ENCODE peak calls at places on chromosome 11, in nine cellular contexts. H is GDM1; G is body of pancreas; J is ELR; Y is A549; I is GF-D8; O is Peyer's patch; U is A172; A is activated CD4-positive, alpha-beta T cell treated with anti-CD3 and anti-CD28 coated beads for 4 hours. R is an unnamed sample.
A peak's percentile ranks its signal among the peaks of the same experiment; 100 is the strongest.

GRCh38 chr11:113885897-113886296 is 10.5 kb upstream of the USP28 start:
- DNase-seq in O (no peak), Y (no peak), U (no peak), I (no peak), H (no peak), J (no peak), A (no peak), G (no peak), R (no peak)

GRCh38 chr11:108199446-108200321 is 22.8 kb downstream of the NPAT start:
- DNase-seq in J (peak; percentile 32), U (no peak), A (peak; percentile 67), Y (no peak), I (peak; percentile 80), G (no peak), H (no peak), O (no peak), R (peak; percentile 26)

GRCh38 chr11:117179048-117179999 is 781 bp downstream of the SIDT2 start:
- DNase-seq in J (peak; percentile 37), U (no peak), A (peak; percentile 16), H (no peak), I (peak; percentile 73), O (peak; percentile 78), G (peak; percentile 58), Y (no peak), R (peak; percentile 11)

GRCh38 chr11:126748097-126748756 is 252.3 kb downstream of the KIRREL3 start:
- DNase-seq in J (no peak), A (no peak), G (peak; percentile 19), U (no peak), Y (no peak), H (no peak), O (no peak), I (no peak), R (no peak)

GRCh38 chr11:64675417-64676252 is 47.4 kb downstream of the NRXN2 start:
- DNase-seq in A (no peak), O (no peak), I (no peak), H (peak; percentile 66), Y (peak; percentile 61), J (peak; percentile 65), G (peak; percentile 50), U (peak; percentile 76), R (peak; percentile 25)

GRCh38 chr11:101401245-101401644 is 182.6 kb downstream of the TRPC6 start:
- DNase-seq in G (no peak), H (no peak), A (no peak), O (no peak), J (peak; percentile 39), U (peak; percentile 10), Y (no peak), I (no peak), R (peak; percentile 3)

GRCh38 chr11:73262851-73263495 is 9.2 kb upstream of the P2RY6 start:
- DNase-seq in Y (peak; percentile 48), J (peak; percentile 42), A (no peak), O (no peak), H (no peak), U (peak; percentile 22), I (no peak), G (no peak), R (no peak)

GRCh38 chr11:31987118-31988005 is 103.5 kb upstream of the RCN1 start:
- DNase-seq in U (no peak), O (no peak), I (no peak), J (no peak), G (no peak), H (no peak), Y (no peak), A (no peak), R (no peak)

GRCh38 chr11:32602657-32603410 is 19.2 kb downstream of the EIF3M start:
- DNase-seq in G (no peak), J (no peak), O (no peak), H (no peak), U (no peak), I (no peak), A (no peak), Y (no peak), R (no peak)

GRCh38 chr11:118881130-118881717 is 2.5 kb upstream of the CXCR5 start:
- DNase-seq in O (no peak), Y (no peak), U (no peak), I (no peak), J (no peak), H (no peak), G (no peak), A (no peak), R (no peak)

GRCh38 chr11:79081441-79082124 is 359.2 kb downstream of the TENM4 start:
- DNase-seq in I (no peak), J (peak; percentile 35), G (no peak), U (peak; percentile 80), Y (no peak), O (no peak), H (no peak), A (no peak), R (no peak)

GRCh38 chr11:71537537-71537936 is 288 bp upstream of the KRTAP5-8 start:
- DNase-seq in U (no peak), H (no peak), O (no peak), G (no peak), I (no peak), A (no peak), Y (no peak), J (no peak), R (no peak)

GRCh38 chr11:120722539-120722938 is 211.0 kb downstream of the GRIK4 start:
- DNase-seq in G (no peak), I (no peak), O (no peak), U (no peak), Y (no peak), H (no peak), J (no peak), A (no peak), R (no peak)

GRCh38 chr11:103384652-103385051 is 275.4 kb downstream of the DYNC2H1 start:
- DNase-seq in I (no peak), Y (no peak), U (no peak), O (no peak), G (no peak), J (no peak), H (no peak), A (no peak), R (no peak)

GRCh38 chr11:68008381-68009337 is 1.5 kb upstream of the ALDH3B1 start:
- DNase-seq in A (no peak), H (no peak), J (no peak), O (peak; percentile 79), U (no peak), Y (no peak), G (peak; percentile 75), I (peak; percentile 91), R (peak; percentile 63)

GRCh38 chr11:64878223-64878493 is 263 bp downstream of the EHD1 start:
- DNase-seq in H (no peak), O (no peak), U (no peak), G (no peak), Y (no peak), J (no peak), I (no peak), A (peak; percentile 48), R (no peak)

GRCh38 chr11:88384678-88385015 is 47.1 kb upstream of the CTSC start:
- DNase-seq in O (no peak), U (no peak), G (no peak), J (no peak), Y (peak; percentile 11), H (no peak), A (no peak), I (no peak), R (peak; percentile 79)

GRCh38 chr11:15276616-15277015 is 161.9 kb downstream of the INSC start:
- DNase-seq in H (no peak), I (no peak), A (no peak), O (no peak), G (no peak), Y (no peak), J (peak; percentile 41), U (no peak), R (peak; percentile 5)

GRCh38 chr11:104926771-104927470 is 28.7 kb upstream of the CASP12 start:
- DNase-seq in Y (no peak), J (no peak), I (no peak), H (no peak), O (no peak), U (no peak), G (no peak), A (no peak), R (no peak)

GRCh38 chr11:58193403-58193802 is 4.5 kb downstream of the OR9Q2 start:
- DNase-seq in I (no peak), Y (no peak), U (no peak), A (no peak), G (no peak), H (no peak), O (no peak), J (no peak), R (no peak)

GRCh38 chr11:61700221-61700620 is 20.0 kb downstream of the DAGLA start:
- DNase-seq in A (no peak), H (no peak), O (peak; percentile 84), J (peak; percentile 83), Y (peak; percentile 88), G (peak; percentile 89), U (peak; percentile 90), I (no peak), R (peak; percentile 90)

GRCh38 chr11:34464591-34465036 is 25.9 kb downstream of the CAT start:
- DNase-seq in H (no peak), U (no peak), G (no peak), A (no peak), I (no peak), J (no peak), O (no peak), Y (no peak), R (no peak)

GRCh38 chr11:75350743-75351540 is 519 bp downstream of the ARRB1 start:
- DNase-seq in G (peak; percentile 76), A (peak; percentile 30), H (no peak), U (no peak), J (no peak), I (no peak), O (peak; percentile 77), Y (no peak), R (no peak)

GRCh38 chr11:40227730-40228129 is 1231.7 kb downstream of the LRRC4C start:
- DNase-seq in O (no peak), H (no peak), Y (no peak), U (no peak), G (no peak), J (no peak), I (no peak), A (no peak), R (no peak)

GRCh38 chr11:134171951-134172350 is 51.8 kb downstream of the NCAPD3 start:
- DNase-seq in O (no peak), Y (no peak), J (no peak), G (no peak), U (no peak), A (no peak), H (no peak), I (no peak), R (no peak)

GRCh38 chr11:22878039-22878438 is 17.8 kb upstream of the CCDC179 start:
- DNase-seq in I (no peak), Y (no peak), H (no peak), G (no peak), U (no peak), O (no peak), A (no peak), J (no peak), R (no peak)

GRCh38 chr11:88424881-88425280 is 87.3 kb upstream of the CTSC start:
- DNase-seq in O (no peak), H (no peak), U (no peak), A (no peak), J (no peak), Y (no peak), I (no peak), G (no peak), R (no peak)

GRCh38 chr11:47099918-47100315 is 76.8 kb downstream of the ARFGAP2 start:
- DNase-seq in O (no peak), I (no peak), Y (no peak), H (no peak), A (no peak), J (no peak), G (no peak), U (no peak), R (no peak)

GRCh38 chr11:88520391-88520790 is 182.9 kb upstream of the CTSC start:
- DNase-seq in I (no peak), J (peak; percentile 59), O (no peak), H (no peak), U (no peak), A (no peak), Y (no peak), G (no peak), R (no peak)

GRCh38 chr11:10019906-10020682 is 273.9 kb downstream of the SBF2 start:
- DNase-seq in J (no peak), A (no peak), U (no peak), I (no peak), O (no peak), Y (no peak), G (peak; percentile 19), H (no peak), R (no peak)

GRCh38 chr11:69905611-69906452 is 86.6 kb upstream of the FGF3 start:
- DNase-seq in Y (no peak), O (peak; percentile 72), I (no peak), U (no peak), A (no peak), G (no peak), H (no peak), J (no peak), R (no peak)

R was measured in Caki2.